ENCODE peak calls at places on chromosome 15, in eight cellular contexts. L, A, G, W, H, K, E and V are unnamed samples.

GRCh38 chr15:73901126-73901810 is 25.0 kb upstream of the LOXL1 start:
- DNase-seq in L (no peak), A (no peak), G (no peak), W (no peak), H (no peak), K (no peak), E (no peak), V (no peak)

GRCh38 chr15:78630886-78631633 is 9.9 kb downstream of the CHRNB4 start:
- DNase-seq in L (peak; percentile 56), A (no peak), G (no peak), W (no peak), H (no peak), K (no peak), E (no peak), V (no peak)

GRCh38 chr15:36579792-36580431 is 486 bp downstream of the CDIN1 start:
- DNase-seq in L (no peak), A (peak; percentile 27), G (peak; percentile 4), W (no peak), H (peak; percentile 36), K (no peak), E (peak; percentile 48), V (peak; percentile 63)

GRCh38 chr15:92306662-92307061 is 87.0 kb upstream of the ST8SIA2 start:
- DNase-seq in L (no peak), A (no peak), G (no peak), W (no peak), H (no peak), K (no peak), E (no peak), V (no peak)

GRCh38 chr15:69945729-69946128 is 152.0 kb downstream of the TLE3 start:
- DNase-seq in L (no peak), A (no peak), G (no peak), W (no peak), H (no peak), K (no peak), E (no peak), V (no peak)

GRCh38 chr15:82530606-82531379 is 9.5 kb downstream of the RPS17 start:
- DNase-seq in L (no peak), A (peak; percentile 84), G (peak; percentile 50), W (no peak), H (no peak), K (no peak), E (no peak), V (no peak)

GRCh38 chr15:80608688-80609087 is 86.4 kb upstream of the ABHD17C start:
- DNase-seq in L (no peak), A (no peak), G (no peak), W (no peak), H (no peak), K (no peak), E (no peak), V (no peak)

GRCh38 chr15:66092053-66092976 is 161.2 kb downstream of the MEGF11 start:
- DNase-seq in L (no peak), A (no peak), G (no peak), W (no peak), H (no peak), K (no peak), E (no peak), V (no peak)

GRCh38 chr15:76840830-76841460 is 64.2 kb downstream of the SCAPER start:
- DNase-seq in L (no peak), A (no peak), G (no peak), W (peak; percentile 36), H (peak; percentile 13), K (no peak), E (no peak), V (no peak)

GRCh38 chr15:80969316-80969715 is 20.3 kb downstream of the MESD start:
- DNase-seq in L (peak; percentile 4), A (no peak), G (no peak), W (no peak), H (no peak), K (no peak), E (no peak), V (no peak)

GRCh38 chr15:66722757-66723540 is 20.9 kb downstream of the SMAD6 start:
- DNase-seq in L (no peak), A (no peak), G (no peak), W (no peak), H (no peak), K (no peak), E (no peak), V (no peak)

GRCh38 chr15:68364028-68364659 is 67.8 kb downstream of the ITGA11 start:
- DNase-seq in L (no peak), A (no peak), G (no peak), W (no peak), H (no peak), K (no peak), E (no peak), V (no peak)

GRCh38 chr15:73015493-73015892 is 36.8 kb upstream of the NEO1 start:
- DNase-seq in L (no peak), A (no peak), G (no peak), W (no peak), H (no peak), K (no peak), E (no peak), V (no peak)